ENCODE peak calls at places on chromosome 14, in six cellular contexts. One of them, this sample, is unnamed.

GRCh38 chr14:32224731-32225377 is 21.8 kb upstream of the RNU6-8 start:
- DNase-seq in mesenchymal stem cell: peak; percentile 66
- DNase-seq in H1: no peak
- DNase-seq in neuronal stem cell: no peak
- DNase-seq in trophoblast cell: no peak
- DNase-seq in IMR-90: peak; percentile 54
- DNase-seq in this sample: no peak

GRCh38 chr14:73719361-73719760 is 5.2 kb upstream of the PNMA1 start:
- DNase-seq in mesenchymal stem cell: no peak
- DNase-seq in H1: no peak
- DNase-seq in neuronal stem cell: no peak
- DNase-seq in trophoblast cell: no peak
- DNase-seq in IMR-90: no peak
- DNase-seq in this sample: no peak

GRCh38 chr14:73610692-73611091 is 1.6 kb upstream of the ACOT6 start:
- DNase-seq in mesenchymal stem cell: peak; percentile 53
- DNase-seq in H1: no peak
- DNase-seq in neuronal stem cell: no peak
- DNase-seq in trophoblast cell: no peak
- DNase-seq in IMR-90: peak; percentile 22
- DNase-seq in this sample: no peak

GRCh38 chr14:104712881-104713734 is 10.9 kb upstream of the ADSS1 start:
- DNase-seq in mesenchymal stem cell: no peak
- DNase-seq in H1: no peak
- DNase-seq in neuronal stem cell: no peak
- DNase-seq in trophoblast cell: no peak
- DNase-seq in IMR-90: no peak
- DNase-seq in this sample: no peak

GRCh38 chr14:24307156-24307574 is 612 bp downstream of the CIDEB start:
- DNase-seq in mesenchymal stem cell: no peak
- DNase-seq in H1: no peak
- DNase-seq in neuronal stem cell: no peak
- DNase-seq in trophoblast cell: no peak
- DNase-seq in IMR-90: no peak
- DNase-seq in this sample: no peak

GRCh38 chr14:90023176-90023896 is 38.5 kb upstream of the KCNK13 start:
- DNase-seq in mesenchymal stem cell: peak; percentile 46
- DNase-seq in H1: no peak
- DNase-seq in neuronal stem cell: no peak
- DNase-seq in trophoblast cell: no peak
- DNase-seq in IMR-90: peak; percentile 31
- DNase-seq in this sample: no peak

GRCh38 chr14:69005432-69006148 is 26.5 kb upstream of the ACTN1 start:
- DNase-seq in mesenchymal stem cell: peak; percentile 97
- DNase-seq in H1: no peak
- DNase-seq in neuronal stem cell: peak; percentile 29
- DNase-seq in trophoblast cell: peak; percentile 43
- DNase-seq in IMR-90: peak; percentile 94
- DNase-seq in this sample: peak; percentile 49

GRCh38 chr14:102774391-102775153 is 2.7 kb upstream of the TRAF3 start:
- DNase-seq in mesenchymal stem cell: peak; percentile 95
- DNase-seq in H1: peak; percentile 60
- DNase-seq in neuronal stem cell: no peak
- DNase-seq in trophoblast cell: peak; percentile 83
- DNase-seq in IMR-90: peak; percentile 78
- DNase-seq in this sample: peak; percentile 77

GRCh38 chr14:94768521-94769412 is 1.1 kb downstream of the GSC start:
- DNase-seq in mesenchymal stem cell: no peak
- DNase-seq in H1: peak; percentile 76
- DNase-seq in neuronal stem cell: no peak
- DNase-seq in trophoblast cell: no peak
- DNase-seq in IMR-90: no peak
- DNase-seq in this sample: peak; percentile 52

GRCh38 chr14:46048127-46048526 is 603.5 kb downstream of the RPL10L start:
- DNase-seq in mesenchymal stem cell: peak; percentile 76
- DNase-seq in H1: peak; percentile 58
- DNase-seq in neuronal stem cell: peak; percentile 33
- DNase-seq in trophoblast cell: no peak
- DNase-seq in IMR-90: peak; percentile 18
- DNase-seq in this sample: peak; percentile 76

GRCh38 chr14:104335611-104336010 is 197.2 kb downstream of the KIF26A start:
- DNase-seq in mesenchymal stem cell: no peak
- DNase-seq in H1: no peak
- DNase-seq in neuronal stem cell: no peak
- DNase-seq in trophoblast cell: no peak
- DNase-seq in IMR-90: no peak
- DNase-seq in this sample: peak; percentile 19

GRCh38 chr14:69076341-69076740 is 76.6 kb downstream of the DCAF5 start:
- DNase-seq in mesenchymal stem cell: no peak
- DNase-seq in H1: no peak
- DNase-seq in neuronal stem cell: no peak
- DNase-seq in trophoblast cell: no peak
- DNase-seq in IMR-90: no peak
- DNase-seq in this sample: no peak

GRCh38 chr14:100304825-100305445 is 1.3 kb downstream of the SLC25A29 start:
- DNase-seq in mesenchymal stem cell: peak; percentile 50
- DNase-seq in H1: peak; percentile 73
- DNase-seq in neuronal stem cell: no peak
- DNase-seq in trophoblast cell: no peak
- DNase-seq in IMR-90: peak; percentile 22
- DNase-seq in this sample: peak; percentile 83

GRCh38 chr14:68598621-68599447 is 194.0 kb downstream of the ZFP36L1 start:
- DNase-seq in mesenchymal stem cell: peak; percentile 90
- DNase-seq in H1: no peak
- DNase-seq in neuronal stem cell: no peak
- DNase-seq in trophoblast cell: peak; percentile 45
- DNase-seq in IMR-90: peak; percentile 97
- DNase-seq in this sample: no peak

GRCh38 chr14:100405752-100406455 is 82.8 kb downstream of the SLC25A47 start:
- DNase-seq in mesenchymal stem cell: no peak
- DNase-seq in H1: no peak
- DNase-seq in neuronal stem cell: no peak
- DNase-seq in trophoblast cell: no peak
- DNase-seq in IMR-90: no peak
- DNase-seq in this sample: no peak

GRCh38 chr14:35534884-35535793 is 1.2 kb downstream of the INSM2 start:
- DNase-seq in mesenchymal stem cell: peak; percentile 69
- DNase-seq in H1: peak; percentile 93
- DNase-seq in neuronal stem cell: peak; percentile 84
- DNase-seq in trophoblast cell: peak; percentile 68
- DNase-seq in IMR-90: peak; percentile 62
- DNase-seq in this sample: peak; percentile 85

GRCh38 chr14:91373591-91374245 is 43.9 kb downstream of the CCDC88C start:
- DNase-seq in mesenchymal stem cell: no peak
- DNase-seq in H1: no peak
- DNase-seq in neuronal stem cell: no peak
- DNase-seq in trophoblast cell: no peak
- DNase-seq in IMR-90: no peak
- DNase-seq in this sample: no peak

GRCh38 chr14:36271939-36272907 is 48.2 kb downstream of the MBIP start:
- DNase-seq in mesenchymal stem cell: no peak
- DNase-seq in H1: no peak
- DNase-seq in neuronal stem cell: no peak
- DNase-seq in trophoblast cell: no peak
- DNase-seq in IMR-90: peak; percentile 5
- DNase-seq in this sample: no peak

GRCh38 chr14:91369628-91370445 is 47.8 kb downstream of the CCDC88C start:
- DNase-seq in mesenchymal stem cell: no peak
- DNase-seq in H1: no peak
- DNase-seq in neuronal stem cell: no peak
- DNase-seq in trophoblast cell: peak; percentile 41
- DNase-seq in IMR-90: no peak
- DNase-seq in this sample: no peak

GRCh38 chr14:54220122-54220691 is 176.6 kb upstream of the CDKN3 start:
- DNase-seq in mesenchymal stem cell: peak; percentile 34
- DNase-seq in H1: peak; percentile 63
- DNase-seq in neuronal stem cell: no peak
- DNase-seq in trophoblast cell: no peak
- DNase-seq in IMR-90: no peak
- DNase-seq in this sample: peak; percentile 49

GRCh38 chr14:69487226-69487625 is 2.7 kb downstream of the PLEKHD1 start:
- DNase-seq in mesenchymal stem cell: no peak
- DNase-seq in H1: no peak
- DNase-seq in neuronal stem cell: peak; percentile 30
- DNase-seq in trophoblast cell: no peak
- DNase-seq in IMR-90: no peak
- DNase-seq in this sample: no peak

GRCh38 chr14:81031488-81031887 is 76.1 kb downstream of the TSHR start:
- DNase-seq in mesenchymal stem cell: no peak
- DNase-seq in H1: no peak
- DNase-seq in neuronal stem cell: no peak
- DNase-seq in trophoblast cell: no peak
- DNase-seq in IMR-90: no peak
- DNase-seq in this sample: no peak

GRCh38 chr14:68644101-68644500 is 148.8 kb downstream of the ZFP36L1 start:
- DNase-seq in mesenchymal stem cell: no peak
- DNase-seq in H1: no peak
- DNase-seq in neuronal stem cell: no peak
- DNase-seq in trophoblast cell: no peak
- DNase-seq in IMR-90: no peak
- DNase-seq in this sample: peak; percentile 17

GRCh38 chr14:79285263-79285662 is 926.0 kb downstream of the DIO2 start:
- DNase-seq in mesenchymal stem cell: no peak
- DNase-seq in H1: no peak
- DNase-seq in neuronal stem cell: no peak
- DNase-seq in trophoblast cell: no peak
- DNase-seq in IMR-90: no peak
- DNase-seq in this sample: no peak

GRCh38 chr14:88729159-88729558 is 63.6 kb downstream of the EML5 start:
- DNase-seq in mesenchymal stem cell: no peak
- DNase-seq in H1: no peak
- DNase-seq in neuronal stem cell: no peak
- DNase-seq in trophoblast cell: no peak
- DNase-seq in IMR-90: peak; percentile 4
- DNase-seq in this sample: no peak

GRCh38 chr14:77641207-77641533 is 24.7 kb upstream of the SPTLC2 start:
- DNase-seq in mesenchymal stem cell: no peak
- DNase-seq in H1: no peak
- DNase-seq in neuronal stem cell: no peak
- DNase-seq in trophoblast cell: no peak
- DNase-seq in IMR-90: no peak
- DNase-seq in this sample: no peak

GRCh38 chr14:52902971-52903385 is 47.9 kb downstream of the FERMT2 start:
- DNase-seq in mesenchymal stem cell: peak; percentile 69
- DNase-seq in H1: no peak
- DNase-seq in neuronal stem cell: no peak
- DNase-seq in trophoblast cell: peak; percentile 33
- DNase-seq in IMR-90: peak; percentile 57
- DNase-seq in this sample: no peak

GRCh38 chr14:29321646-29322045 is 555.1 kb downstream of the FOXG1 start:
- DNase-seq in mesenchymal stem cell: peak; percentile 19
- DNase-seq in H1: no peak
- DNase-seq in neuronal stem cell: no peak
- DNase-seq in trophoblast cell: no peak
- DNase-seq in IMR-90: peak; percentile 90
- DNase-seq in this sample: no peak

GRCh38 chr14:75961662-75962061 is 20.1 kb downstream of the TGFB3 start:
- DNase-seq in mesenchymal stem cell: no peak
- DNase-seq in H1: no peak
- DNase-seq in neuronal stem cell: no peak
- DNase-seq in trophoblast cell: no peak
- DNase-seq in IMR-90: no peak
- DNase-seq in this sample: no peak
- H3K27ac ChIP-seq in mesenchymal stem cell: no peak overlapping the region
- H3K27ac ChIP-seq in H1: no peak overlapping the region
- H3K27ac ChIP-seq in neuronal stem cell: no peak overlapping the region
- H3K27ac ChIP-seq in trophoblast cell: no peak overlapping the region
- H3K27ac ChIP-seq in IMR-90: no peak overlapping the region
- H3K27ac ChIP-seq in this sample: no peak overlapping the region

GRCh38 chr14:105745433-105746123 is 219.2 kb downstream of the TMEM121 start:
- DNase-seq in mesenchymal stem cell: no peak
- DNase-seq in H1: no peak
- DNase-seq in neuronal stem cell: no peak
- DNase-seq in trophoblast cell: no peak
- DNase-seq in IMR-90: no peak
- DNase-seq in this sample: no peak
- H3K79me1 ChIP-seq in mesenchymal stem cell: no peaks in the 10 kb centered on the region
- H3K79me1 ChIP-seq in H1: no peaks in the 10 kb centered on the region
- H3K79me1 ChIP-seq in neuronal stem cell: no peaks in the 10 kb centered on the region
- H3K79me1 ChIP-seq in trophoblast cell: no peaks in the 10 kb centered on the region
- H3K79me1 ChIP-seq in IMR-90: no peaks in the 10 kb centered on the region
- H3K79me1 ChIP-seq in this sample: no peaks in the 10 kb centered on the region

GRCh38 chr14:61836807-61837206 is 74.6 kb downstream of the SNAPC1 start:
- DNase-seq in mesenchymal stem cell: no peak
- DNase-seq in H1: no peak
- DNase-seq in neuronal stem cell: no peak
- DNase-seq in trophoblast cell: no peak
- DNase-seq in IMR-90: no peak
- DNase-seq in this sample: no peak

GRCh38 chr14:61839452-61839851 is 77.2 kb downstream of the SNAPC1 start:
- DNase-seq in mesenchymal stem cell: no peak
- DNase-seq in H1: no peak
- DNase-seq in neuronal stem cell: no peak
- DNase-seq in trophoblast cell: no peak
- DNase-seq in IMR-90: peak; percentile 72
- DNase-seq in this sample: no peak

GRCh38 chr14:61838661-61839060 is 76.4 kb downstream of the SNAPC1 start:
- DNase-seq in mesenchymal stem cell: no peak
- DNase-seq in H1: no peak
- DNase-seq in neuronal stem cell: no peak
- DNase-seq in trophoblast cell: no peak
- DNase-seq in IMR-90: peak; percentile 7
- DNase-seq in this sample: no peak

GRCh38 chr14:61837336-61838229 is 75.4 kb downstream of the SNAPC1 start:
- DNase-seq in mesenchymal stem cell: peak; percentile 76
- DNase-seq in H1: peak; percentile 86
- DNase-seq in neuronal stem cell: peak; percentile 70
- DNase-seq in trophoblast cell: peak; percentile 57
- DNase-seq in IMR-90: peak; percentile 80
- DNase-seq in this sample: peak; percentile 73

DNA sequence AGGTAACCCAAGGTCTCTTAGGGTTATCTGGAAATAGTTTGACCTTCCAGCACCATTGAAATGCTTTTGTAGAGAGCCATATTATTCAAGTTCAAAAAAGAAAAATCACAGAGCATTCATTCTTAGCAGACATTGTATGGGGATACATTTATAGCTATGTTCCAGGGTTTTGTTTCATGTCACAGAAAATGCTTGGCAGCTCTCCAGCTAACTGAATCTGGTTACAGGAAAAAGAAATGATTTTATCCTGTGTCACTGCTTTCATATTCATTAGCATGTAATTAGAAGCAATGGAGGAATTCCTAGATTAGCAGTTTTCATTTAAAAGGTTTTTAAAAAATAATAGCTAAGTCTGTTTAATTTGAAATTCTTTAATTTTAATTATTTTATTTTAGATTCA is 78.9 kb downstream of the SNAPC1 start:
- DNase-seq in mesenchymal stem cell: no peak
- DNase-seq in H1: no peak
- DNase-seq in neuronal stem cell: no peak
- DNase-seq in trophoblast cell: no peak
- DNase-seq in IMR-90: no peak
- DNase-seq in this sample: no peak
- H3K14ac ChIP-seq in mesenchymal stem cell: no peak overlapping the region
- H3K14ac ChIP-seq in H1: no peak overlapping the region
- H3K14ac ChIP-seq in neuronal stem cell: no peak overlapping the region
- H3K14ac ChIP-seq in trophoblast cell: no peak overlapping the region
- H3K14ac ChIP-seq in IMR-90: no peak overlapping the region
- H3K14ac ChIP-seq in this sample: no peak overlapping the region

GRCh38 chr14:42192659-42193425 is 586.2 kb downstream of the LRFN5 start:
- DNase-seq in mesenchymal stem cell: peak; percentile 95
- DNase-seq in H1: no peak
- DNase-seq in neuronal stem cell: no peak
- DNase-seq in trophoblast cell: no peak
- DNase-seq in IMR-90: peak; percentile 98
- DNase-seq in this sample: no peak
- H3K27ac ChIP-seq in mesenchymal stem cell: peak overlapping the region; percentile 34
- H3K27ac ChIP-seq in H1: no peak overlapping the region
- H3K27ac ChIP-seq in neuronal stem cell: no peak overlapping the region
- H3K27ac ChIP-seq in trophoblast cell: no peak overlapping the region
- H3K27ac ChIP-seq in IMR-90: peak overlapping the region; percentile 18
- H3K27ac ChIP-seq in this sample: no peak overlapping the region

GRCh38 chr14:99225804-99226203 is 46.2 kb downstream of the BCL11B start:
- DNase-seq in mesenchymal stem cell: no peak
- DNase-seq in H1: no peak
- DNase-seq in neuronal stem cell: no peak
- DNase-seq in trophoblast cell: no peak
- DNase-seq in IMR-90: no peak
- DNase-seq in this sample: no peak
- H3K79me1 ChIP-seq in mesenchymal stem cell: no peaks in the 10 kb centered on the region
- H3K79me1 ChIP-seq in H1: peaks cover 3% of the 10 kb centered on the region
- H3K79me1 ChIP-seq in neuronal stem cell: no peaks in the 10 kb centered on the region
- H3K79me1 ChIP-seq in trophoblast cell: no peaks in the 10 kb centered on the region
- H3K79me1 ChIP-seq in IMR-90: no peaks in the 10 kb centered on the region
- H3K79me1 ChIP-seq in this sample: peaks cover 4% of the 10 kb centered on the region